ENCODE peak calls at places on chromosome 16, in five cellular contexts. J is RWPE2; Y is iris pigment epithelial cell; E is caudate nucleus; N is activated CD8-positive, alpha-beta memory T cell treated with anti-CD3 and anti-CD28 coated beads for 1 hour. C is an unnamed sample.
A peak's percentile ranks its signal among the peaks of the same experiment; 100 is the strongest.

GRCh38 chr16:16025214-16025968 is 76.0 kb downstream of the ABCC1 start:
- DNase-seq in N (no peak), J (no peak), E (no peak), Y (peak; percentile 94), C (no peak)

GRCh38 chr16:72530434-72530833 is 358.5 kb upstream of the PMFBP1 start:
- DNase-seq in J (no peak), Y (peak; percentile 92), E (no peak), N (no peak), C (no peak)

GRCh38 chr16:50743575-50744225 is 1.8 kb downstream of the CYLD start:
- DNase-seq in N (no peak), Y (peak; percentile 26), E (no peak), J (no peak), C (no peak)

GRCh38 chr16:4500283-4500682 is 24.1 kb downstream of the HMOX2 start:
- DNase-seq in N (no peak), J (no peak), E (no peak), Y (peak; percentile 88), C (no peak)

GRCh38 chr16:66344533-66345145 is 21.9 kb upstream of the CDH5 start:
- DNase-seq in Y (peak; percentile 47), J (no peak), N (no peak), E (no peak), C (no peak)

GRCh38 chr16:68548947-68549346 is 9.9 kb downstream of the ZFP90 start:
- DNase-seq in J (no peak), N (no peak), Y (no peak), E (no peak), C (no peak)

GRCh38 chr16:84933774-84934571 is 77.4 kb downstream of the ZDHHC7 start:
- DNase-seq in Y (no peak), N (no peak), E (peak; percentile 44), J (no peak), C (no peak)

GRCh38 chr16:67548265-67549126 is 13.8 kb upstream of the CTCF start:
- DNase-seq in Y (no peak), E (no peak), J (no peak), N (no peak), C (no peak)

GRCh38 chr16:16871196-16871595 is 492.3 kb downstream of the NPIPA7 start:
- DNase-seq in Y (no peak), E (no peak), J (no peak), N (no peak), C (no peak)

GRCh38 chr16:24382929-24383328 is 126.8 kb downstream of the CACNG3 start:
- DNase-seq in J (no peak), E (no peak), N (no peak), Y (no peak), C (no peak)